ENCODE peak calls at places on chromosomes 16 and 17, in seven cellular contexts. One of them, this sample, is unnamed.

GRCh38 chr16:78513838-78514237 is 414.4 kb downstream of the WWOX start:
- DNase-seq in cardiac muscle cell: no peak
- DNase-seq in endodermal cell: no peak
- DNase-seq in mammary epithelial cell: no peak
- DNase-seq in lung: no peak
- DNase-seq in Calu3: no peak
- DNase-seq in ascending aorta: no peak
- DNase-seq in this sample: no peak

GRCh38 chr16:68995011-68995504 is 110.4 kb upstream of the HAS3 start:
- DNase-seq in cardiac muscle cell: peak; percentile 61
- DNase-seq in endodermal cell: peak; percentile 61
- DNase-seq in mammary epithelial cell: peak; percentile 98
- DNase-seq in lung: no peak
- DNase-seq in Calu3: peak; percentile 63
- DNase-seq in ascending aorta: no peak
- DNase-seq in this sample: no peak

GRCh38 chr16:56990407-56991286 is 1.3 kb downstream of the NLRC5 start:
- DNase-seq in cardiac muscle cell: no peak
- DNase-seq in endodermal cell: no peak
- DNase-seq in mammary epithelial cell: no peak
- DNase-seq in lung: no peak
- DNase-seq in Calu3: no peak
- DNase-seq in ascending aorta: peak; percentile 51
- DNase-seq in this sample: no peak

GRCh38 chr17:64411999-64412771 is 21.5 kb upstream of the PECAM1 start:
- DNase-seq in cardiac muscle cell: peak; percentile 11
- DNase-seq in endodermal cell: peak; percentile 94
- DNase-seq in mammary epithelial cell: no peak
- DNase-seq in lung: peak; percentile 56
- DNase-seq in Calu3: no peak
- DNase-seq in ascending aorta: peak; percentile 70
- DNase-seq in this sample: no peak

GRCh38 chr17:49035470-49036269 is 38.5 kb downstream of the IGF2BP1 start:
- DNase-seq in cardiac muscle cell: peak; percentile 70
- DNase-seq in endodermal cell: peak; percentile 96
- DNase-seq in mammary epithelial cell: peak; percentile 48
- DNase-seq in lung: no peak
- DNase-seq in Calu3: peak; percentile 90
- DNase-seq in ascending aorta: no peak
- DNase-seq in this sample: no peak

GRCh38 chr16:21214086-21214485 is 2.7 kb upstream of the ZP2 start:
- DNase-seq in cardiac muscle cell: no peak
- DNase-seq in endodermal cell: no peak
- DNase-seq in mammary epithelial cell: no peak
- DNase-seq in lung: no peak
- DNase-seq in Calu3: no peak
- DNase-seq in ascending aorta: no peak
- DNase-seq in this sample: no peak

GRCh38 chr17:57534863-57535651 is 210.0 kb downstream of the CCDC182 start:
- DNase-seq in cardiac muscle cell: no peak
- DNase-seq in endodermal cell: no peak
- DNase-seq in mammary epithelial cell: no peak
- DNase-seq in lung: no peak
- DNase-seq in Calu3: no peak
- DNase-seq in ascending aorta: no peak
- DNase-seq in this sample: no peak

GRCh38 chr16:48607056-48607825 is 2.7 kb downstream of the N4BP1 start:
- DNase-seq in cardiac muscle cell: no peak
- DNase-seq in endodermal cell: peak; percentile 60
- DNase-seq in mammary epithelial cell: peak; percentile 97
- DNase-seq in lung: peak; percentile 74
- DNase-seq in Calu3: peak; percentile 63
- DNase-seq in ascending aorta: no peak
- DNase-seq in this sample: no peak

GRCh38 chr16:25063865-25064264 is 47.7 kb upstream of the LCMT1 start:
- DNase-seq in cardiac muscle cell: peak; percentile 15
- DNase-seq in endodermal cell: no peak
- DNase-seq in mammary epithelial cell: no peak
- DNase-seq in lung: no peak
- DNase-seq in Calu3: no peak
- DNase-seq in ascending aorta: no peak
- DNase-seq in this sample: no peak

GRCh38 chr17:79001190-79002020 is 8.2 kb downstream of the CANT1 start:
- DNase-seq in cardiac muscle cell: no peak
- DNase-seq in endodermal cell: peak; percentile 40
- DNase-seq in mammary epithelial cell: no peak
- DNase-seq in lung: no peak
- DNase-seq in Calu3: no peak
- DNase-seq in ascending aorta: peak; percentile 62
- DNase-seq in this sample: no peak

GRCh38 chr16:56874800-56875199 is 9.8 kb downstream of the SLC12A3 start:
- DNase-seq in cardiac muscle cell: peak; percentile 35
- DNase-seq in endodermal cell: peak; percentile 57
- DNase-seq in mammary epithelial cell: no peak
- DNase-seq in lung: no peak
- DNase-seq in Calu3: no peak
- DNase-seq in ascending aorta: no peak
- DNase-seq in this sample: no peak

GRCh38 chr16:9658586-9658985 is 523.6 kb downstream of the GRIN2A start:
- DNase-seq in cardiac muscle cell: no peak
- DNase-seq in endodermal cell: no peak
- DNase-seq in mammary epithelial cell: no peak
- DNase-seq in lung: no peak
- DNase-seq in Calu3: no peak
- DNase-seq in ascending aorta: no peak
- DNase-seq in this sample: no peak

GRCh38 chr17:71224824-71225575 is 895.8 kb upstream of the SOX9 start:
- DNase-seq in cardiac muscle cell: no peak
- DNase-seq in endodermal cell: no peak
- DNase-seq in mammary epithelial cell: peak; percentile 25
- DNase-seq in lung: no peak
- DNase-seq in Calu3: no peak
- DNase-seq in ascending aorta: no peak
- DNase-seq in this sample: no peak

GRCh38 chr16:2842340-2843000 is 12.4 kb downstream of the ZG16B start:
- DNase-seq in cardiac muscle cell: peak; percentile 14
- DNase-seq in endodermal cell: peak; percentile 88
- DNase-seq in mammary epithelial cell: no peak
- DNase-seq in lung: peak; percentile 61
- DNase-seq in Calu3: no peak
- DNase-seq in ascending aorta: peak; percentile 68
- DNase-seq in this sample: no peak

GRCh38 chr17:63306855-63307254 is 139.3 kb downstream of the CYB561 start:
- DNase-seq in cardiac muscle cell: no peak
- DNase-seq in endodermal cell: no peak
- DNase-seq in mammary epithelial cell: no peak
- DNase-seq in lung: no peak
- DNase-seq in Calu3: no peak
- DNase-seq in ascending aorta: no peak
- DNase-seq in this sample: no peak
- TF ChIP-seq CTCF in cardiac muscle cell: no peak
- TF ChIP-seq CTCF in endodermal cell: no peak
- TF ChIP-seq CTCF in mammary epithelial cell: no peak
- TF ChIP-seq CTCF in lung: no peak
- TF ChIP-seq CTCF in Calu3: no peak
- TF ChIP-seq CTCF in ascending aorta: no peak
- TF ChIP-seq CTCF in this sample: no peak

DNA sequence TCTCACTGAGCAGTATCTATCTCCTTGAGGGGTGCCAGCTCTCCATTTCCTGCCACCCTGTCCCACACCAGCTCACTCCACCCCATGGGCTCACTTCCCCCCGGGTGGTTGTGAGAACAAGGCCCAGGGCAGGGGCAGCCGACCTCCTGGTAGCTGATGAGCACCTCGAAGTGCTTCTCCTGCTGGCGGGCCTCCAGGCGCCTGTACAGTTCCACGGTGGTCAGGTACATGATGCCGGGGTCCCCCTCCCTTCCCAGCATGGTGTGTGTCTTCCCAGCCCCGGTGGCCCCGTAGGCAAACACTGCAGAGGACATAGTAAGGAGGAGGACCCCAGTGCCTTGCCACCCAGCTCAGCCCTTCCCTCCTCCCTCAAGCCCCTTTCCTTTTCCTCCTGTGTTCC is 12.5 kb downstream of the KIF18B start:
- DNase-seq in cardiac muscle cell: no peak
- DNase-seq in endodermal cell: peak; percentile 49
- DNase-seq in mammary epithelial cell: no peak
- DNase-seq in lung: no peak
- DNase-seq in Calu3: no peak
- DNase-seq in ascending aorta: no peak
- DNase-seq in this sample: no peak
- TF ChIP-seq CTCF in cardiac muscle cell: no peak
- TF ChIP-seq CTCF in endodermal cell: no peak
- TF ChIP-seq CTCF in mammary epithelial cell: no peak
- TF ChIP-seq CTCF in lung: no peak
- TF ChIP-seq CTCF in Calu3: no peak
- TF ChIP-seq CTCF in ascending aorta: no peak
- TF ChIP-seq CTCF in this sample: no peak

GRCh38 chr17:41779954-41780353 is 6.6 kb downstream of the JUP start:
- DNase-seq in cardiac muscle cell: no peak
- DNase-seq in endodermal cell: no peak
- DNase-seq in mammary epithelial cell: no peak
- DNase-seq in lung: no peak
- DNase-seq in Calu3: no peak
- DNase-seq in ascending aorta: no peak
- DNase-seq in this sample: no peak

GRCh38 chr17:41777157-41777578 is 9.3 kb downstream of the JUP start:
- DNase-seq in cardiac muscle cell: peak; percentile 25
- DNase-seq in endodermal cell: peak; percentile 81
- DNase-seq in mammary epithelial cell: no peak
- DNase-seq in lung: no peak
- DNase-seq in Calu3: peak; percentile 67
- DNase-seq in ascending aorta: no peak
- DNase-seq in this sample: no peak

GRCh38 chr17:41781404-41782110 is 5.0 kb downstream of the JUP start:
- DNase-seq in cardiac muscle cell: no peak
- DNase-seq in endodermal cell: no peak
- DNase-seq in mammary epithelial cell: no peak
- DNase-seq in lung: no peak
- DNase-seq in Calu3: no peak
- DNase-seq in ascending aorta: no peak
- DNase-seq in this sample: no peak

GRCh38 chr17:41775394-41776226 is 10.9 kb downstream of the JUP start:
- DNase-seq in cardiac muscle cell: no peak
- DNase-seq in endodermal cell: no peak
- DNase-seq in mammary epithelial cell: peak; percentile 92
- DNase-seq in lung: no peak
- DNase-seq in Calu3: peak; percentile 85
- DNase-seq in ascending aorta: no peak
- DNase-seq in this sample: no peak

GRCh38 chr17:41777579-41778188 is 8.8 kb downstream of the JUP start:
- DNase-seq in cardiac muscle cell: no peak
- DNase-seq in endodermal cell: no peak
- DNase-seq in mammary epithelial cell: peak; percentile 65
- DNase-seq in lung: peak; percentile 72
- DNase-seq in Calu3: peak; percentile 50
- DNase-seq in ascending aorta: no peak
- DNase-seq in this sample: peak; percentile 92
- TF ChIP-seq CTCF in cardiac muscle cell: no peak
- TF ChIP-seq CTCF in endodermal cell: no peak
- TF ChIP-seq CTCF in mammary epithelial cell: no peak
- TF ChIP-seq CTCF in lung: no peak
- TF ChIP-seq CTCF in Calu3: no peak
- TF ChIP-seq CTCF in ascending aorta: no peak
- TF ChIP-seq CTCF in this sample: no peak

GRCh38 chr17:51585514-51586104 is 325.3 kb downstream of the UTP18 start:
- DNase-seq in cardiac muscle cell: peak; percentile 39
- DNase-seq in endodermal cell: peak; percentile 90
- DNase-seq in mammary epithelial cell: peak; percentile 21
- DNase-seq in lung: no peak
- DNase-seq in Calu3: peak; percentile 63
- DNase-seq in ascending aorta: no peak
- DNase-seq in this sample: no peak
- TF ChIP-seq CTCF in cardiac muscle cell: no peak
- TF ChIP-seq CTCF in endodermal cell: peak; percentile 85
- TF ChIP-seq CTCF in mammary epithelial cell: peak; percentile 96
- TF ChIP-seq CTCF in lung: no peak
- TF ChIP-seq CTCF in Calu3: peak; percentile 73
- TF ChIP-seq CTCF in ascending aorta: no peak
- TF ChIP-seq CTCF in this sample: no peak

GRCh38 chr16:61946019-61946418 is 90.2 kb downstream of the CDH8 start:
- DNase-seq in cardiac muscle cell: no peak
- DNase-seq in endodermal cell: no peak
- DNase-seq in mammary epithelial cell: no peak
- DNase-seq in lung: no peak
- DNase-seq in Calu3: no peak
- DNase-seq in ascending aorta: no peak
- DNase-seq in this sample: no peak
- TF ChIP-seq CTCF in cardiac muscle cell: no peak
- TF ChIP-seq CTCF in endodermal cell: peak; percentile 70
- TF ChIP-seq CTCF in mammary epithelial cell: no peak
- TF ChIP-seq CTCF in lung: no peak
- TF ChIP-seq CTCF in Calu3: no peak
- TF ChIP-seq CTCF in ascending aorta: no peak
- TF ChIP-seq CTCF in this sample: no peak

This sample was measured in osteocyte.